ENCODE peak calls at places on chromosomes 11 and 22, in nine cellular contexts. K is GM13977, Q is HFF-Myc, I is colonic mucosa, X is endothelial cell, H is coronary artery, O is NB4, U is left ventricle myocardium inferior, V is uterus. Z is an unnamed sample.

GRCh38 chr22:45671051-45671782 is 417 bp upstream of the ATXN10 start:
- DNase-seq in U (no peak), H (peak; percentile 73), K (no peak), X (peak; percentile 38), V (no peak), Q (no peak), O (no peak), I (peak; percentile 54), Z (no peak)

GRCh38 chr11:69439651-69440464 is 41.6 kb upstream of the LINC01488 start:
- DNase-seq in O (no peak), V (no peak), X (no peak), H (no peak), U (no peak), Q (no peak), K (no peak), I (no peak), Z (no peak)

GRCh38 chr22:31933816-31934482 is 10.4 kb upstream of the YWHAH start:
- DNase-seq in X (no peak), I (no peak), Q (no peak), V (no peak), K (no peak), O (no peak), U (no peak), H (no peak), Z (no peak)

GRCh38 chr11:223026-223789 is 12.9 kb downstream of the SIRT3 start:
- DNase-seq in I (no peak), O (no peak), U (no peak), K (no peak), H (no peak), Q (no peak), V (no peak), X (no peak), Z (no peak)

GRCh38 chr22:39380331-39380730 is 19.2 kb upstream of the TAB1 start:
- DNase-seq in K (no peak), O (no peak), I (no peak), H (no peak), V (no peak), X (no peak), Q (no peak), U (no peak), Z (no peak)

GRCh38 chr11:67154726-67155125 is 35.7 kb downstream of the KDM2A start:
- DNase-seq in Q (no peak), U (no peak), V (no peak), H (no peak), O (no peak), X (no peak), K (no peak), I (no peak), Z (no peak)

GRCh38 chr11:69102732-69103615 is 52.8 kb upstream of the SMIM38 start:
- DNase-seq in H (no peak), Q (no peak), I (no peak), K (peak; percentile 65), V (no peak), X (no peak), U (no peak), O (peak; percentile 51), Z (no peak)

GRCh38 chr11:117834068-117834810 is 9.7 kb upstream of the FXYD2 start:
- DNase-seq in K (no peak), O (no peak), Q (no peak), V (no peak), I (peak; percentile 16), U (no peak), H (peak; percentile 61), X (no peak), Z (peak; percentile 42)

GRCh38 chr11:130473056-130473794 is 24.8 kb downstream of the ADAMTS15 start:
- DNase-seq in V (no peak), Q (no peak), O (no peak), K (no peak), U (no peak), H (no peak), X (no peak), I (no peak), Z (peak; percentile 84)

GRCh38 chr11:63906585-63906984 is 10.4 kb downstream of the RCOR2 start:
- DNase-seq in V (no peak), Q (no peak), I (no peak), K (peak; percentile 74), O (peak; percentile 59), H (no peak), U (no peak), X (peak; percentile 40), Z (no peak)

GRCh38 chr22:43270314-43270908 is 72.8 kb downstream of the SCUBE1 start:
- DNase-seq in X (peak; percentile 38), Q (no peak), V (no peak), O (no peak), H (no peak), K (peak; percentile 45), I (no peak), U (no peak), Z (no peak)
- TF ChIP-seq CTCF in X (peak; percentile 11), Q (peak; percentile 18), V (no peak), O (peak; percentile 16), H (no peak), K (no peak), I (no peak), U (no peak), Z (peak; percentile 30)

DNA sequence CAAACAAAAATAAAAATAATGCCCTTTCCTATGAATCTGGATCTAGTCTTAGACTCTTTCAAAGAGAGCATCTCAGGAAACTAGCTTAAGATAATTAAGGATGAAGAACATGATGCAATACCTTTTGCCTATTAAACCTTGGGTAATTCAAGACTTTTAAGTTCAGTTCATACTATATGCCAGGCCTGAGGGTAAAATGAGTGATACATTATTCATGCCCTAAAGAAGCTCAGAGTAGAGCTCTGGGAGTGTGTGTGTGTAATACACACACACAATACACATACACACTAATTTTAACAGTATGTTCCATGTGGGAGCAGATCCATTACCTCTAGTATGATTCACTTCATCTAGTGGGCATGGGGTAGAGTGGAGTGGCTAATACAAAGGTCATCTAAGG is 651.4 kb upstream of the CHORDC1 start:
- DNase-seq in O (no peak), H (no peak), Q (no peak), U (no peak), K (no peak), I (no peak), V (no peak), X (no peak), Z (no peak)
- TF ChIP-seq CTCF in O (no peak), H (no peak), Q (no peak), U (no peak), K (no peak), I (no peak), V (no peak), X (no peak), Z (no peak)

DNA sequence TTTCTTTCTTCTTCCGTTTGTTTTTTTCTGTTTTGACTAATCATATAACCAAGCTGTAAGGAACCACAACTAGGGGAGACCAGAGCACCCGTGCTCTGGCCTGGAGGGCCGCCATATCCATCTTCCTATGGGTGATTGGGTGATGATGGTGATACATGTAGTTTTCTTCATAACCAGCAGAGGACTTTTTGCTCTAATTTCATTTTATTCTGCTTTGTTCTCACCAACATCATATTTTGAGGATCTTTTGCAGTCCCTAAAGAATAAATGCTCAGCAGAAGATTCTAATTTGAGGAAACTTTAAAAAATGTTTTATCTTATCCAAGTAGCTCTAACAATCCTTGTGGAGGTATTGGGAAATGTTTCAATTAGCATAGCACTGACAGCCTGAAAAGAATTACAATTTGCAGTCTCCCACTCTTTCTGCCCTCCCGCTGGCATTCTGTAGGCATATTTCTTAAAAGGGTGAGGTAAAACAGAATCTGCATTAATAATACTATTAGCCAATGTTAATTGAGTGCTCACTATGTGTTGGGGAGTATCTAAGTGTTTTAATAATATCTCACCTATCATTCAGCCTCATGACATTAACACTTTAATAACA is 544.0 kb downstream of the NTM start:
- DNase-seq in K (no peak), V (no peak), U (no peak), H (no peak), Q (no peak), I (no peak), O (no peak), X (no peak), Z (no peak)
- TF ChIP-seq CTCF in K (no peak), V (no peak), U (no peak), H (no peak), Q (no peak), I (no peak), O (no peak), X (peak; percentile 58), Z (peak; percentile 63)

GRCh38 chr22:19942071-19942885 is 660 bp upstream of the TXNRD2 start:
- DNase-seq in X (no peak), H (no peak), I (no peak), V (peak; percentile 35), Q (no peak), O (peak; percentile 88), U (no peak), K (peak; percentile 72), Z (no peak)

GRCh38 chr22:19951351-19951750 is 9.7 kb upstream of the TXNRD2 start:
- DNase-seq in I (no peak), U (no peak), O (no peak), X (no peak), K (no peak), V (no peak), H (no peak), Q (no peak), Z (no peak)

GRCh38 chr22:19942886-19943664 is 1.5 kb upstream of the TXNRD2 start:
- DNase-seq in X (no peak), O (peak; percentile 80), K (no peak), V (peak; percentile 52), Q (peak; percentile 65), U (no peak), H (no peak), I (no peak), Z (no peak)

GRCh38 chr22:19943665-19944026 is 2.0 kb upstream of the TXNRD2 start:
- DNase-seq in U (no peak), Q (peak; percentile 72), K (no peak), O (peak; percentile 96), V (no peak), X (no peak), H (peak; percentile 73), I (no peak), Z (no peak)

GRCh38 chr22:19948057-19948760 is 6.6 kb upstream of the TXNRD2 start:
- DNase-seq in U (no peak), Q (no peak), I (no peak), X (no peak), H (peak; percentile 66), K (no peak), V (no peak), O (no peak), Z (no peak)
- TF ChIP-seq CTCF in U (no peak), Q (no peak), I (peak; percentile 26), X (peak; percentile 12), H (no peak), K (no peak), V (no peak), O (no peak), Z (peak; percentile 6)